ENCODE peak calls at places on chromosome 2, in five cellular contexts. X is neuronal stem cell, O is K562, D is right cardiac atrium, H is GM23338. F is an unnamed sample.

GRCh38 chr2:10243926-10244270 is 58.8 kb upstream of the HPCAL1 start:
- DNase-seq in X (no peak), O (no peak), D (no peak), H (no peak), F (no peak)

GRCh38 chr2:170929686-170930050 is 615 bp downstream of the GORASP2 start:
- DNase-seq in X (peak), O (peak), D (peak), H (peak), F (peak)

GRCh38 chr2:232230557-232230956 is 148.0 kb upstream of the ALPP start:
- DNase-seq in X (peak), O (peak), D (no peak), H (peak), F (no peak)

GRCh38 chr2:9558948-9559381 is 3.3 kb upstream of the ADAM17 start:
- DNase-seq in X (no peak), O (no peak), D (no peak), H (no peak), F (no peak)

GRCh38 chr2:236743623-236744280 is 174.1 kb downstream of the ACKR3 start:
- DNase-seq in X (no peak), O (no peak), D (no peak), H (no peak), F (no peak)

GRCh38 chr2:102114851-102115497 is 27.6 kb upstream of the IL1R1 start:
- DNase-seq in X (no peak), O (no peak), D (peak), H (no peak), F (no peak)

GRCh38 chr2:233059547-233059796 is 670 bp upstream of the INPP5D start:
- DNase-seq in X (no peak), O (no peak), D (no peak), H (peak), F (no peak)

GRCh38 chr2:46836295-46837111 is 79.1 kb downstream of the MCFD2 start:
- DNase-seq in X (no peak), O (no peak), D (no peak), H (no peak), F (no peak)

GRCh38 chr2:45168731-45169338 is 159.6 kb upstream of the SIX2 start:
- DNase-seq in X (peak), O (no peak), D (no peak), H (peak), F (no peak)

GRCh38 chr2:240921319-240922233 is 15.4 kb downstream of the CROCC2 start:
- DNase-seq in X (no peak), O (no peak), D (peak), H (no peak), F (peak)

GRCh38 chr2:21317131-21317530 is 193.4 kb downstream of the TDRD15 start:
- DNase-seq in X (peak), O (peak), D (peak), H (peak), F (no peak)

GRCh38 chr2:133774675-133775005 is 206.4 kb upstream of the NCKAP5 start:
- DNase-seq in X (no peak), O (no peak), D (peak), H (no peak), F (no peak)

GRCh38 chr2:173008786-173009185 is 66.9 kb upstream of the MAP3K20 start:
- DNase-seq in X (no peak), O (no peak), D (no peak), H (no peak), F (no peak)

GRCh38 chr2:150023044-150023443 is 435.5 kb upstream of the MMADHC start:
- DNase-seq in X (no peak), O (no peak), D (no peak), H (no peak), F (no peak)

GRCh38 chr2:135175177-135175576 is 123.1 kb downstream of the RAB3GAP1 start:
- DNase-seq in X (no peak), O (no peak), D (no peak), H (no peak), F (no peak)

GRCh38 chr2:42401773-42402172 is 40.8 kb upstream of the COX7A2L start:
- DNase-seq in X (no peak), O (no peak), D (no peak), H (no peak), F (no peak)

DNA sequence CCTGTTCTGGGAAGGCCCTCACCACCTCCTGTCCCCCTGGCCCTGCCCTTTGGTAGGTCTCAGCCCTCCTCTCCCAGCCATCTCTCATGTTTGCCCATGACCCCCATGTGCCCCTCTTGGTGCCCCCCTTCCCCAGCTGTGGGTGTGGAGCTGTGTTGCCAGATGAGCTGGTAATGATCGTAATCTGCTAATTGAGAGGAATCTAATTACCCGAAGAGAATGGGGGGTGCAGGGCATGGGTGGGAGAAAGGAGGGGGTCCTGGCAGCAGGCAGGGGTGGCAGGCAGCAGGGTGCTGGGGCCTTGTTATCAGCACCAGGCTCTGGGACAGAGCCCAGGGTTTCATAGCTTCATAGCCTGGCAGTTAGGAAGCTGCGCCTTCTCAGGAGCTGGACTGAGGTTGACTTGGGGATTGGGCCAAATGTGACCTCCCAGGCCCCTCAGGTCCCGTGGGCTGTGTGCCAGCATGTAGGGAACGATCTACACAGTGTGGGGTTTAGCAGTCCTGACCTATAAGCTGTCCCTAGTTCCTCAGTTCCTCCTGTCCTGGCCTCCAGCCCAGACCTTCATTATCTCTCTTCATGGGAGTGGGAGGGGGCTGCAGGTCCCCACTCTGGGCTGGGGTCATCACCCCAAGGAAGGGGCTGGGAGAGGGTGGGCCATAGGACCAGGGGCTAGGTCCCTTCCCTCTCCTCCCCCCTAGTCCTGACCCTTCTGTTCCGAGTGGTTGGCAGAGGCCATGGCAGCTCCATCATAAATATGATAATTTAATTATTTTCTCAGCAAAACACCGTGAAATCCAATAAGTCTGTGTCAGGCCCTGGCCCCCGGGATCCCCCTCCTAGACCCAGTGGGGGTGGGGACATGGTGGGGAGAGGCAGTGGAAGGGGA is 6.5 kb upstream of the ASIC4 start:
- DNase-seq in X (no peak), O (no peak), D (peak), H (no peak), F (no peak)
- H3K27ac ChIP-seq in X (no peak), O (peak), D (no peak), H (peak), F (no peak)

GRCh38 chr2:144675331-144675730 is 155.4 kb upstream of the ZEB2 start:
- DNase-seq in X (no peak), O (no peak), D (no peak), H (no peak), F (no peak)
- H3K27ac ChIP-seq in X (no peak), O (no peak), D (no peak), H (no peak), F (no peak)

DNA sequence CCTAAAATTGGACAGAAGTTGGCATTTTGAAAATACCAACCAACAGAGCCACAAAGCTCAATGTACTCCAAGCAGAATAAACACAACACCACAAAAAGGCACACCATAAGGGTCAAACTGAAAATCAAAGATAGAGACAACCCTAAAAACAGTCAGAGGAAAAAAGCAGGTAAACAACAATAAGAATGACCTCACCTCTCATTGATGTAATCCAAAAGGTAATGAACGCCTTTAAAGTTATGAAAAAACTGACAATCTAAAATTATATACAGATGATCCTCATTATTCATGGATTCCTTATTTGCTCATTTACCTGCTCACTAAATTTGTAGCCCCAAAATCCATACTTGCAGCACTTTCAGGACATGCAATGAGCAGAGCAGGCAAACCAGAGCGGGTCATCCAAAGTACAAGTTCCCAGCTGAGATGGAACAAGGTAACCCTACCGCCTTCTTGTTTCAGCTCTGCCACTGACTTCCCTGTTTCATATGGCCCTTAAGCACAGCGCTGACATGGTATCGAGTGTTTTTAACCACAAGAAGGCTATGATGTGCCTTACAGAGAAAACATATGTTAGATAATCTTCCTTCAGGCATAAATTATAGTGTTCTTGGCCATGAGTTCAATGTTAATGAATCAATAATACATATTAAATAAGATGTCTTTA is 17.0 kb downstream of the RTN4 start:
- DNase-seq in X (no peak), O (peak), D (no peak), H (no peak), F (no peak)
- H3K27ac ChIP-seq in X (no peak), O (peak), D (no peak), H (no peak), F (no peak)

DNA sequence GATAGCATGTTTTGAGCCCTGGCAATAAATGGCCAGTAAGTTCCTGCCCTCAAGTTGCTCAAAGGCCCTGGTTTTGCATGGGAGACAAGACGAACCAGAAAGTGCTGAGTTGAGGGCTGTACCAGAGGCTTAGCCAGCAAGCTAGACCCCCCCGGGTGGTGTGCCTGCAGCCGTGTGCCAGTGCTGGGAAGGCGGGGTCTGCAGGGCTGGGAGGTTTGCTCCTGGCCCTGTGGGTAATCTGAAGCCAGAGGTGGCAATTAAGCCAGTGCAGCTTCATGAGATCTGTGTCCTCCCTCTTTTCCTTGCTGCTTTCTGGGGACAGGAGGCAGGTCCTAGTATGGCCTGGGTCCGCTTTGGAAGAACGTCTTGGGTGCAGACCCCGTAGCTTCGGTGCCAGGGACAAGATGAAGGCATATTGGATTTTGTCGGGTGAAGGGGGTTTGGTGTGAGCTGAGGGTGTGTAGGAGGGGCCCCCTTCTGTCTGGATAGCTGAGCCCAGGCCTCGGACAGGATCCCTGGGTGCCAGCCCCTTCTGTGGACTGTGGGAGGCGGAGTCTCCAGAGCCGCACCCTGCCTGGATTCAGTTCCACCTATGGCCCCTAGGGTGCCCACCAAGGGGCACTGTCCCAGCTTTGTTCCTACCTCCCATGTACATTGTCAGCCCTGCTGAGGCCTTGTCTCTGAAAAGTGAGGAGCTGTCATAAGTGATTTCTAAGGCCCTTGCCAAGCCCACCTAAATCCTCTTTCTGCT is 15.6 kb downstream of the ATOH8 start:
- DNase-seq in X (no peak), O (no peak), D (peak), H (peak), F (no peak)
- H3K27ac ChIP-seq in X (no peak), O (no peak), D (peak), H (no peak), F (peak)

DNA sequence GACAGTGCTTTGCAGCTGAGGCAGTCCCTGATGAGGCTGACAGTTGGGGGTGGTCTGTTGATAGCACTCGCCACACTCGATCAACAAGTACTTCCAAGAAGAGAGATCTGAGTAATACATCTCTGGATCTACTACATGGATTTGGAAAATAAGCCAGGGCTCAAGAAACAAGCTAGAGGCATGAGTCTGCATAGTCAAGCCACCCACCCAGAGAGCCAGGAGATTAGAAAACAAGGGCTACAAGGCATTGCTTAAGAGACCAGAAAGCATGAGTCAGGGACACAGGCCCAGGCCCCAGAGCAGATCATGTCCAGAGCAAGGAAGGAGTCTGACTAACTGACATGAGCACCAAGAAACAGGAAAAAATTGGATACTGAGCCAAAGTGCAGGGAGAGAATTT is 196.9 kb upstream of the CWC22 start:
- DNase-seq in X (no peak), O (no peak), D (peak), H (no peak), F (no peak)
- H3K27ac ChIP-seq in X (no peak), O (no peak), D (peak), H (no peak), F (no peak)

GRCh38 chr2:188314314-188315054 is 22.8 kb downstream of the GULP1 start:
- DNase-seq in X (no peak), O (no peak), D (no peak), H (no peak), F (no peak)
- H3K27ac ChIP-seq in X (no peak), O (peak), D (no peak), H (peak), F (no peak)

GRCh38 chr2:38747007-38747424 is 4.1 kb downstream of the SRSF7 start:
- DNase-seq in X (no peak), O (no peak), D (no peak), H (no peak), F (no peak)

GRCh38 chr2:38741542-38741852 is 9.7 kb downstream of the SRSF7 start:
- DNase-seq in X (no peak), O (no peak), D (no peak), H (no peak), F (no peak)

GRCh38 chr2:38742797-38743559 is 8.2 kb downstream of the SRSF7 start:
- DNase-seq in X (no peak), O (no peak), D (no peak), H (no peak), F (no peak)

GRCh38 chr2:38743672-38744398 is 7.3 kb downstream of the SRSF7 start:
- DNase-seq in X (no peak), O (no peak), D (no peak), H (no peak), F (no peak)

DNA sequence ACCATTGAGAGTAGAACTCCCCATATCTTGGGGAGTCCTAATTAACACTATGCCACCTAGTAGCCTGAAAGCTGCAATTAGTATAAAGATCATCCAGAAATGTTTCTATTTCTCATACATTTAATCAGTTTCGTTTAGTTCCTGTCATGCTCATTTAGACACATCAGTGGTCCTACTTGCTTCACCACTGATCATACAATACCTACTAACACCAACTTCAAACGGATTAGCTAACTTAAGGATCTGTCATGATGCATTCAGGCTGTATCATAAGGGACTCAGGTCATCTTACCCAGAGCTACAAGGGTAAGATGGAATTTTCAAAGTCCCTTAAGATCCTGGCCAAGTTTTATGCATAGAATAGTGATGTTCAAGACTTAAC is 6.8 kb downstream of the SRSF7 start:
- DNase-seq in X (no peak), O (no peak), D (no peak), H (no peak), F (no peak)
- H3K27ac ChIP-seq in X (no peak), O (no peak), D (no peak), H (no peak), F (no peak)

DNA sequence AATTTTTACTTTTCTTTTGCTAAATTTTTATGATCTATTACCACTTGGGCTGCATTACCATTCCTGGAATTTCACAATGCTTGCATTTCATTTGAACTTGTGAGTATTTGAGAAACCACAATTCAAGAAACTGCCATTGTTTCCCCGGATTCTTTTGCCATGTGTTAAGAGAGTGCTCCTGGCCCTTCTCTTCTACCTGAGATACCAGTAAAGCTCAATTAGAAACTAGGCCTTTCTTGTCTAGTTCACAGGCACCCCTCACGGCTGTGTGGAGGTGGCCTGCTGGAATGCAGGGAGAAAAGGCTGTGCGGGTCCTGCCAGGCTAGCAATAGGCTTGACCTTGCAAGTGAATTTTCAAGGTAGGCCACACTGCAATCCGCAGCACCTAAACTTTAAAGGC is 40.8 kb downstream of the ZEB2 start:
- DNase-seq in X (no peak), O (no peak), D (no peak), H (peak), F (no peak)
- H3K27ac ChIP-seq in X (peak), O (peak), D (peak), H (peak), F (no peak)

F was measured in gastrocnemius medialis.